ENCODE peak calls at places on chromosomes 12 and 14, in eight cellular contexts. M is substantia nigra; J is non-pigmented ciliary epithelial cell; V is caudate nucleus; W is NCI-H1436; F is central memory CD4-positive, alpha-beta T cell; L is uterus; X is activated CD4-positive, alpha-beta T cell treated with anti-CD3 and anti-CD28 coated beads for 1 hour. N is an unnamed sample.

GRCh38 chr12:53231859-53232640 is at the start of gene RARG:
- DNase-seq in M (no peak), J (no peak), V (peak), W (no peak), F (peak), L (peak), X (peak), N (peak)

GRCh38 chr12:110656071-110656655 is 32.8 kb downstream of the HVCN1 start:
- DNase-seq in M (no peak), J (no peak), V (no peak), W (no peak), F (no peak), L (no peak), X (no peak), N (no peak)

GRCh38 chr12:31315089-31315725 is 10.7 kb downstream of the SINHCAF start:
- DNase-seq in M (no peak), J (no peak), V (no peak), W (no peak), F (no peak), L (no peak), X (no peak), N (no peak)

GRCh38 chr12:20792971-20793370 is 17.5 kb upstream of the SLCO1B3 start:
- DNase-seq in M (no peak), J (no peak), V (no peak), W (no peak), F (no peak), L (no peak), X (no peak), N (no peak)

GRCh38 chr12:66188584-66189475 is at the start of gene IRAK3:
- DNase-seq in M (peak), J (no peak), V (no peak), W (no peak), F (peak), L (peak), X (peak), N (peak)

GRCh38 chr14:103302966-103303365 is 31.1 kb upstream of the EIF5 start:
- DNase-seq in M (no peak), J (no peak), V (no peak), W (no peak), F (no peak), L (no peak), X (no peak), N (no peak)

GRCh38 chr14:91385227-91385626 is 32.4 kb downstream of the CCDC88C start:
- DNase-seq in M (no peak), J (no peak), V (peak), W (no peak), F (no peak), L (no peak), X (no peak), N (no peak)

GRCh38 chr12:24864796-24865125 is 84.1 kb downstream of the BCAT1 start:
- DNase-seq in M (no peak), J (peak), V (no peak), W (no peak), F (no peak), L (no peak), X (no peak), N (no peak)

GRCh38 chr12:124617615-124618014 is 50.2 kb upstream of the NCOR2 start:
- DNase-seq in M (no peak), J (no peak), V (peak), W (peak), F (no peak), L (no peak), X (no peak), N (no peak)

GRCh38 chr12:111792155-111792876 is 25.6 kb downstream of the ALDH2 start:
- DNase-seq in M (no peak), J (no peak), V (no peak), W (no peak), F (no peak), L (peak), X (no peak), N (no peak)

GRCh38 chr12:879641-880040 is 69.9 kb downstream of the RAD52 start:
- DNase-seq in M (no peak), J (peak), V (no peak), W (no peak), F (no peak), L (no peak), X (no peak), N (no peak)

GRCh38 chr12:16955083-16955657 is 349.2 kb upstream of the LMO3 start:
- DNase-seq in M (no peak), J (peak), V (no peak), W (no peak), F (no peak), L (no peak), X (no peak), N (no peak)

GRCh38 chr14:99732436-99733220 is 48.5 kb downstream of the CYP46A1 start:
- DNase-seq in M (no peak), J (no peak), V (no peak), W (no peak), F (no peak), L (peak), X (no peak), N (no peak)

GRCh38 chr12:62250671-62251608 is 9.3 kb upstream of the USP15 start:
- DNase-seq in M (no peak), J (peak), V (no peak), W (no peak), F (no peak), L (no peak), X (no peak), N (no peak)

GRCh38 chr14:100577986-100578431 is 9.2 kb downstream of the BEGAIN start:
- DNase-seq in M (no peak), J (no peak), V (no peak), W (no peak), F (no peak), L (no peak), X (no peak), N (no peak)

GRCh38 chr14:102902086-102902485 is 20.4 kb upstream of the AMN start:
- DNase-seq in M (no peak), J (no peak), V (no peak), W (no peak), F (no peak), L (no peak), X (no peak), N (no peak)

GRCh38 chr14:68340262-68340661 is 452.6 kb downstream of the ZFP36L1 start:
- DNase-seq in M (no peak), J (no peak), V (no peak), W (no peak), F (no peak), L (no peak), X (no peak), N (no peak)

GRCh38 chr14:103141117-103141796 is 18.0 kb downstream of the TNFAIP2 start:
- DNase-seq in M (no peak), J (no peak), V (no peak), W (peak), F (no peak), L (no peak), X (no peak), N (no peak)

N was measured in nucleus accumbens.